ENCODE peak calls at places on chromosome 2, in nine cellular contexts. L, I, Z, U, E, H, P, R and M are unnamed samples.

GRCh38 chr2:102005989-102006885 is 14.5 kb downstream of the IL1R2 start:
- DNase-seq in L (no peak), I (peak), Z (no peak), U (peak), E (peak), H (peak), P (peak), R (no peak), M (no peak)

GRCh38 chr2:170360546-170361358 is 182.8 kb downstream of the MYO3B start:
- DNase-seq in L (no peak), I (no peak), Z (no peak), U (no peak), E (no peak), H (no peak), P (no peak), R (no peak), M (no peak)

GRCh38 chr2:148201075-148202004 is 180.4 kb downstream of the MBD5 start:
- DNase-seq in L (no peak), I (peak), Z (peak), U (peak), E (no peak), H (peak), P (peak), R (peak), M (peak)

GRCh38 chr2:232300894-232301387 is 77.6 kb upstream of the ALPP start:
- DNase-seq in L (no peak), I (no peak), Z (no peak), U (no peak), E (no peak), H (no peak), P (peak), R (no peak), M (no peak)

GRCh38 chr2:149692837-149693518 is 105.4 kb upstream of the MMADHC start:
- DNase-seq in L (no peak), I (no peak), Z (no peak), U (no peak), E (no peak), H (no peak), P (peak), R (no peak), M (no peak)

GRCh38 chr2:241574911-241575623 is 16.5 kb downstream of the BOK start:
- DNase-seq in L (peak), I (no peak), Z (peak), U (no peak), E (no peak), H (no peak), P (no peak), R (no peak), M (no peak)

GRCh38 chr2:64771726-64772125 is 118.0 kb upstream of the SERTAD2 start:
- DNase-seq in L (no peak), I (peak), Z (no peak), U (no peak), E (no peak), H (no peak), P (no peak), R (no peak), M (no peak)

GRCh38 chr2:232979871-232980461 is 33.1 kb downstream of the NGEF start:
- DNase-seq in L (peak), I (no peak), Z (peak), U (no peak), E (peak), H (no peak), P (peak), R (no peak), M (peak)

GRCh38 chr2:148106331-148106730 is 85.4 kb downstream of the MBD5 start:
- DNase-seq in L (no peak), I (no peak), Z (no peak), U (no peak), E (no peak), H (no peak), P (no peak), R (no peak), M (no peak)

GRCh38 chr2:163610817-163611556 is 124.8 kb downstream of the FIGN start:
- DNase-seq in L (no peak), I (no peak), Z (peak), U (no peak), E (no peak), H (no peak), P (no peak), R (no peak), M (no peak)

GRCh38 chr2:47155091-47155876 is at the start of gene STPG4:
- DNase-seq in L (peak), I (no peak), Z (no peak), U (no peak), E (no peak), H (no peak), P (no peak), R (no peak), M (no peak)

GRCh38 chr2:238587776-238588660 is 161.3 kb downstream of the ASB1 start:
- DNase-seq in L (peak), I (no peak), Z (no peak), U (no peak), E (no peak), H (no peak), P (no peak), R (no peak), M (no peak)

GRCh38 chr2:211407076-211407475 is 850.7 kb downstream of the CPS1 start:
- DNase-seq in L (no peak), I (no peak), Z (no peak), U (no peak), E (no peak), H (no peak), P (no peak), R (no peak), M (no peak)

GRCh38 chr2:144230452-144231085 is 289.4 kb downstream of the ZEB2 start:
- DNase-seq in L (no peak), I (no peak), Z (no peak), U (no peak), E (no peak), H (no peak), P (peak), R (no peak), M (no peak)

GRCh38 chr2:239275037-239275685 is 125.7 kb downstream of the HDAC4 start:
- DNase-seq in L (peak), I (peak), Z (no peak), U (peak), E (peak), H (peak), P (peak), R (peak), M (peak)

GRCh38 chr2:180905002-180905401 is 75.4 kb upstream of the UBE2E3 start:
- DNase-seq in L (no peak), I (no peak), Z (no peak), U (no peak), E (no peak), H (no peak), P (peak), R (no peak), M (no peak)

GRCh38 chr2:129801575-129801974 is 177.9 kb upstream of the RAB6C start:
- DNase-seq in L (no peak), I (no peak), Z (no peak), U (no peak), E (no peak), H (no peak), P (peak), R (no peak), M (no peak)

GRCh38 chr2:55097462-55098410 is 47.5 kb upstream of the RTN4 start:
- DNase-seq in L (no peak), I (peak), Z (no peak), U (no peak), E (peak), H (no peak), P (no peak), R (no peak), M (no peak)

GRCh38 chr2:37893327-37893726 is 31.8 kb upstream of the RMDN2 start:
- DNase-seq in L (no peak), I (no peak), Z (no peak), U (no peak), E (no peak), H (no peak), P (no peak), R (no peak), M (no peak)

GRCh38 chr2:128549646-128550260 is 231.1 kb upstream of the HS6ST1 start:
- DNase-seq in L (peak), I (no peak), Z (no peak), U (no peak), E (peak), H (peak), P (no peak), R (peak), M (peak)

GRCh38 chr2:70528921-70529320 is 24.7 kb downstream of the TGFA start:
- DNase-seq in L (no peak), I (no peak), Z (no peak), U (no peak), E (no peak), H (no peak), P (no peak), R (no peak), M (no peak)

GRCh38 chr2:178796079-178796677 is 11.0 kb downstream of the TTN start:
- DNase-seq in L (no peak), I (no peak), Z (no peak), U (no peak), E (no peak), H (no peak), P (peak), R (no peak), M (no peak)

GRCh38 chr2:213013979-213014378 is 137.4 kb downstream of the IKZF2 start:
- DNase-seq in L (no peak), I (no peak), Z (no peak), U (no peak), E (no peak), H (no peak), P (no peak), R (no peak), M (no peak)

GRCh38 chr2:213011505-213011904 is 139.9 kb downstream of the IKZF2 start:
- DNase-seq in L (no peak), I (no peak), Z (no peak), U (no peak), E (no peak), H (no peak), P (no peak), R (no peak), M (no peak)

GRCh38 chr2:213015387-213016165 is 135.8 kb downstream of the IKZF2 start:
- DNase-seq in L (no peak), I (no peak), Z (no peak), U (no peak), E (no peak), H (no peak), P (no peak), R (no peak), M (no peak)

GRCh38 chr2:213007290-213007838 is 144.0 kb downstream of the IKZF2 start:
- DNase-seq in L (no peak), I (no peak), Z (no peak), U (no peak), E (no peak), H (no peak), P (no peak), R (no peak), M (no peak)

GRCh38 chr2:213010106-213010779 is 141.2 kb downstream of the IKZF2 start:
- DNase-seq in L (no peak), I (no peak), Z (no peak), U (no peak), E (no peak), H (no peak), P (no peak), R (no peak), M (no peak)
- TF ChIP-seq POLR2A in L (no peak), I (no peak), Z (no peak), U (no peak), E (no peak), H (no peak), P (no peak), R (no peak), M (no peak)

GRCh38 chr2:73072416-73072815 is 904 bp upstream of the SFXN5 start:
- DNase-seq in L (no peak), I (no peak), Z (no peak), U (no peak), E (no peak), H (no peak), P (no peak), R (no peak), M (no peak)

GRCh38 chr2:73069041-73069854 is 2.3 kb downstream of the SFXN5 start:
- DNase-seq in L (peak), I (no peak), Z (no peak), U (no peak), E (no peak), H (no peak), P (peak), R (no peak), M (no peak)

GRCh38 chr2:73070651-73071451 is 661 bp downstream of the SFXN5 start:
- DNase-seq in L (peak), I (peak), Z (peak), U (peak), E (peak), H (peak), P (peak), R (peak), M (peak)

GRCh38 chr2:73069855-73070650 is 1.5 kb downstream of the SFXN5 start:
- DNase-seq in L (peak), I (peak), Z (no peak), U (no peak), E (peak), H (no peak), P (peak), R (no peak), M (no peak)

GRCh38 chr2:73071452-73072399 is at the start of gene SFXN5:
- DNase-seq in L (peak), I (peak), Z (peak), U (peak), E (peak), H (peak), P (peak), R (peak), M (peak)
- TF ChIP-seq POLR2A in L (no peak), I (peak), Z (peak), U (peak), E (peak), H (no peak), P (peak), R (no peak), M (peak)

DNA sequence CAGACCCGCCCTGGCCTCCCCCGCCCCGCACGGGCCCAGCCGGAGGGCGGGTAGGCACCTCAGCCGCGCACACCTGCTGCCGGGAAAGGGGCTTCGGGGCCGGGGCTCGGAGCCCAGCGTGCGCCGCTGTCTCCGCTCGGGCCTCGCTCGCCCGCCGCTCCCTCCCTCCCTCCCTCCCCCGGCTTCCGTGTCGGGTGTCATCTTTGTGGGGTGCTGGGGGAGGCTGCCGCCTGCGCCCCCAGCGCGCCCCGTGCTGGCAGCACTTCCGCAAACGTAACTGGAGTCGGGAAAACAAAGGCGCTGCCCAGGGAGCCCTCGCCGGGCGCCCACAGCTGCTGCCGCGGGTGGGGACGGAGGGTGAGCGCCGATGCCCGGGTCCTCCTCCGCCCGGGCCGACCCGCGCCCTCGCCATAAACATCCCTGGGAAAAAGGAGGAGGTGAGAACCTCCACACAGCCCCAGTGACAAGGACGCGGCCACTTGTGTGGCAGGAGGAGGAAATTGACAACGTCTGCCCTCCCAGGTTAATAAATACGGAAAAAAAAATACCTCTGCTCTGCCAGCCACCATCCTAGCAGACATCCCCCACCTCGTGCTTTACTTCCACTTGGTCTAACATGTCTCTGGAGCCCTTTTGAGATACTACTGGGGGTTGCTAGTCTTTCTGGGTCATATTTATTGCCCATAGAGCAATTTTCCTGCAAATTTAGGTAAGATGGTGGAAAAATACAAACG is 550 bp downstream of the MFSD6 start:
- DNase-seq in L (no peak), I (peak), Z (peak), U (peak), E (peak), H (peak), P (no peak), R (peak), M (peak)
- TF ChIP-seq POLR2A in L (no peak), I (no peak), Z (peak), U (no peak), E (no peak), H (no peak), P (no peak), R (no peak), M (peak)

DNA sequence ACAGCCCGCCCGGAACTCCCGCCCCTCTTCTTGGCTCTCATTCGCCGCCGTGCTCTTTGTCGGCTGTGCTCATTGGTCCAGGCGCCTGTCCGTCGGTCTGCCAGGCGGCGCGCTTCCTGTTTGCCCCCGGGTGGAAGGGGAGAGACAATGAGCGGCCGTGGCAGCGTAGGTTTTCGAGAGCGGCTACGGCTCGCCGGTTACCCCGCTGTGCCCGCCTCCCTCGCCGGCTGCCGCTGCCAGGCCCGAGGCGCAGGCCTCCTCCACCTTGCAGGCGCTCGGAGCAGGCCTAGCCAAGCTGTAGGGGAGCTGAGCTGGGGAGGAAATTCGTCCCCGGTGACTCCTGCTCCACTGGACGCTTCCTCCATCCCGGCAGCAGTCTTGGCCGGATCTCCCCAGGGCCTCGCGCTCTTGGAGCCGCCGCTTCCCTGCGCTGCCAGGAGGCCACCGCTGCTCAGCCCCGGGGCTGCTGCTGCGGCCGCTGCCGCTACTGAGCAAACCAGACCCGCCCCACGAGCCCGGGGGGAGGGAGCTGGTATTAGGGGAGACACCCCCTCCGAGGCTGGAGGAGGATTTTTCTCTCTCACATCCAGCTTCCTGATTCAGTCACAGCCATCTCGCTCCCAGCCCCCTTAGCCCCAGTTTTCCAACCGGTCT is at the start of gene SP3:
- DNase-seq in L (peak), I (peak), Z (peak), U (peak), E (peak), H (peak), P (peak), R (peak), M (peak)
- TF ChIP-seq POLR2A in L (peak), I (peak), Z (peak), U (peak), E (peak), H (no peak), P (no peak), R (peak), M (peak)

DNA sequence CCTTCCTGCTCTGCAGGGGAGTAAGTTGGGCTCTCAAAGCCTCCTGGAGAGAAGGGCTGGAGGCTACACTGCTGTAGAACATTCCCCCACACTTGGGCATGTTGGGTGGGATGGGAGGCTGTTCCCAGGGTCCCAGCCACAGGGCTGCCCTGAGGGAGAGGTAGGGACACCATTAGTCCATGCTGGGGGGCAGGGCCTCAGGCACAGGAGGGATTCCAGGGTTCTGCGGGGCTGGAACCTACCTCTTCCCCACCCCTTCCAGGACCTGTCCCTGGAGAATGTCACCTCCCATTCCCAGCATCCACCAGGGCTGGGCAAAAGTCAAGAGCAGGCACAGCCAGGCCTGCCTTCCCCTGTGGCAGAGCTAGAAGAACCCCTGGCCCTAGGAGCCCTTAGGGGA is 6.9 kb upstream of the ADRA2B start:
- DNase-seq in L (no peak), I (no peak), Z (no peak), U (no peak), E (no peak), H (no peak), P (no peak), R (no peak), M (no peak)
- TF ChIP-seq POLR2A in L (no peak), I (no peak), Z (no peak), U (no peak), E (no peak), H (no peak), P (no peak), R (no peak), M (no peak)

GRCh38 chr2:68388358-68388757 is 23.3 kb downstream of the PLEK start:
- DNase-seq in L (no peak), I (no peak), Z (no peak), U (no peak), E (no peak), H (no peak), P (no peak), R (no peak), M (no peak)
- TF ChIP-seq POLR2A in L (no peak), I (no peak), Z (no peak), U (no peak), E (no peak), H (no peak), P (no peak), R (no peak), M (no peak)

DNA sequence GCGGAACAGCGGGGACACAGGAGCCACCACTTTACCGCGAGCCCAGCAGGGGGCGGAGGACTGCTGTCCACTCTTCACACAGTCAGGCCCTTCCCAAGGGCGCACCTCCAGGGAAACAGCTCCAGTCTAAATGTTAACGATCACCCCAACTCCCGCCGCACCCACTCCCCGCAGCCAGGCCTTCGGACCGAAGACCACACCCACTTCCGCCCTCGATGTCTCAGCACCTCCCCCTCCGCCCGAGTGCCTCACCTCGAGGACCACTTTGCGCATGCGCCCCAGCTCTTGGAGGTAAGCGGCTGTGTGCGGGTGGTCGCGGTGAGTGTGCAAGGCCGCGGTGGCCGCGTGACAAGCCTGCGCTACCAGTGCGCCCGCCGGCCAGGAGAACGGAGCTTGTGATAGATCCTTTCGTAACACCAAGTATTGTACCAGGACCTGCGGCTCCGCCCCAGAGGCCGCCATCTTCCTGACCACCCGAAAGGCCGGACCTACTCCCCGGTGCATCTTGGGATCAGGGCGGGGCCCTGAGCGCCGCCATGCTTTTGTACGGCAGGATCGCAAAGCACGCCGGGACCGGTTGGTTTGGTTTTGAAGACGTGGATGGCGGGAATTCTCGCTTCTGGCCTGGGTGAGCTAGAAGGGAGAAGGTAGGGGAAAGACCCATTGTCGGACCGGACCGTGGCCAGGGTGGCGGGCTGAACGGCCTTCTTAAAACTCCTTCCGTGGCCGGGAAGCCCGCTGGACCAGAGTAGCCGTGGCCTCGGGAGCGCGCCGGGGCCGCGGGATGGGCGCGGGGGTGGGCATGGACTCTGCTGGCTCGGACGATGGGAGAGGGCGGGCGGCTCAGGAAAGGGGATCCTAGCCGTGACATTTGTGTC is at the start of the genes CENPO and PTRHD1:
- DNase-seq in L (peak), I (peak), Z (peak), U (peak), E (peak), H (peak), P (peak), R (peak), M (peak)
- TF ChIP-seq POLR2A in L (peak), I (peak), Z (peak), U (peak), E (peak), H (no peak), P (peak), R (no peak), M (peak)